ENCODE peak calls at places on chromosome 11, in six cellular contexts. B, D, F, Z, O and S are unnamed samples.

GRCh38 chr11:109772846-109773400 is 320.3 kb upstream of the ZC3H12C start:
- DNase-seq in O (no peak), B (no peak), Z (no peak), F (no peak), D (peak), S (no peak)

GRCh38 chr11:124114942-124115781 is at the start of gene VWA5A:
- DNase-seq in O (peak), F (peak), D (peak), Z (peak), B (peak), S (peak)

GRCh38 chr11:17744151-17744940 is 9.8 kb downstream of the KCNC1 start:
- DNase-seq in Z (no peak), D (no peak), F (no peak), B (no peak), O (no peak), S (no peak)

GRCh38 chr11:134074346-134074745 is 5.5 kb downstream of the JAM3 start:
- DNase-seq in B (no peak), F (no peak), D (no peak), O (no peak), Z (no peak), S (no peak)

GRCh38 chr11:95545116-95545875 is 244.3 kb downstream of the FAM76B start:
- DNase-seq in Z (no peak), O (no peak), B (peak), D (no peak), F (no peak), S (no peak)

GRCh38 chr11:32200448-32200847 is 109.6 kb downstream of the RCN1 start:
- DNase-seq in D (no peak), Z (no peak), F (no peak), B (no peak), O (no peak), S (no peak)

GRCh38 chr11:117823941-117824420 is 563 bp downstream of the FXYD2 start:
- DNase-seq in D (no peak), B (no peak), F (no peak), Z (no peak), O (no peak), S (no peak)

GRCh38 chr11:93528757-93529639 is 14.2 kb downstream of the SMCO4 start:
- DNase-seq in Z (no peak), O (no peak), B (no peak), F (no peak), D (no peak), S (no peak)

GRCh38 chr11:69939551-69940245 is 120.5 kb upstream of the FGF3 start:
- DNase-seq in D (peak), Z (no peak), O (no peak), F (no peak), B (no peak), S (no peak)

GRCh38 chr11:73236205-73236765 is 18.2 kb downstream of the P2RY2 start:
- DNase-seq in D (no peak), B (no peak), Z (no peak), F (no peak), O (no peak), S (no peak)

GRCh38 chr11:47768090-47768620 is 1.0 kb upstream of the FNBP4 start:
- DNase-seq in F (no peak), O (no peak), Z (no peak), D (peak), B (peak), S (no peak)

GRCh38 chr11:93089474-93090102 is 108.2 kb downstream of the SLC36A4 start:
- DNase-seq in Z (no peak), D (no peak), B (no peak), O (peak), F (no peak), S (no peak)

GRCh38 chr11:70707821-70708220 is 309.5 kb downstream of the CTTN start:
- DNase-seq in B (no peak), O (no peak), D (no peak), F (no peak), Z (no peak), S (no peak)

GRCh38 chr11:8577791-8578581 is 16.0 kb downstream of the STK33 start:
- DNase-seq in Z (no peak), F (no peak), B (no peak), O (no peak), D (no peak), S (no peak)

GRCh38 chr11:33699515-33700424 is 856 bp downstream of the C11orf91 start:
- DNase-seq in B (peak), O (peak), F (no peak), D (no peak), Z (no peak), S (peak)

GRCh38 chr11:14015711-14016110 is 53.2 kb downstream of the SPON1 start:
- DNase-seq in B (no peak), F (no peak), D (no peak), Z (no peak), O (peak), S (no peak)

GRCh38 chr11:110434952-110435779 is 5.4 kb downstream of the FDX1 start:
- DNase-seq in O (peak), D (no peak), F (no peak), Z (no peak), B (no peak), S (no peak)

GRCh38 chr11:6210274-6210955 is 5.1 kb downstream of the C11orf42 start:
- DNase-seq in O (no peak), D (no peak), Z (no peak), F (no peak), B (no peak), S (no peak)

GRCh38 chr11:61567286-61568061 is 13.4 kb downstream of the SYT7 start:
- DNase-seq in D (peak), Z (peak), F (peak), O (peak), B (peak), S (peak)

GRCh38 chr11:45959851-45960250 is 37.4 kb downstream of the LARGE2 start:
- DNase-seq in F (no peak), O (no peak), D (no peak), Z (no peak), B (no peak), S (no peak)

GRCh38 chr11:46896719-46897406 is 21.5 kb downstream of the LRP4 start:
- DNase-seq in Z (no peak), D (peak), O (peak), B (no peak), F (peak), S (no peak)

GRCh38 chr11:80929406-80929805 is 1488.6 kb upstream of the TENM4 start:
- DNase-seq in D (no peak), B (no peak), F (no peak), Z (no peak), O (no peak), S (no peak)

GRCh38 chr11:96207459-96208449 is 135.2 kb downstream of the MAML2 start:
- DNase-seq in B (no peak), Z (no peak), F (no peak), O (peak), D (peak), S (no peak)

GRCh38 chr11:128908391-128909246 is 17.5 kb downstream of the KCNJ5 start:
- DNase-seq in B (no peak), F (no peak), O (no peak), D (peak), Z (no peak), S (no peak)

GRCh38 chr11:94171693-94172440 is 43.2 kb downstream of the PANX1 start:
- DNase-seq in D (peak), O (peak), Z (peak), F (no peak), B (peak), S (no peak)

GRCh38 chr11:45982656-45983470 is 60.4 kb downstream of the LARGE2 start:
- DNase-seq in D (peak), Z (peak), B (peak), O (no peak), F (no peak), S (no peak)

GRCh38 chr11:575324-575995 is 810 bp upstream of the PHRF1 start:
- DNase-seq in D (no peak), B (no peak), Z (no peak), F (no peak), O (peak), S (peak)

GRCh38 chr11:7635137-7635536 is 38.2 kb downstream of the CYB5R2 start:
- DNase-seq in O (no peak), B (no peak), Z (no peak), D (no peak), F (no peak), S (no peak)

GRCh38 chr11:35919244-35919643 is 24.6 kb upstream of the LDLRAD3 start:
- DNase-seq in F (no peak), O (no peak), D (no peak), B (no peak), Z (no peak), S (no peak)

GRCh38 chr11:40166892-40167291 is 1292.6 kb downstream of the LRRC4C start:
- DNase-seq in B (no peak), D (no peak), O (no peak), Z (no peak), F (no peak), S (no peak)

GRCh38 chr11:62880231-62880802 is 379 bp upstream of the SLC3A2 start:
- DNase-seq in O (no peak), F (no peak), D (no peak), B (no peak), Z (no peak), S (no peak)

GRCh38 chr11:38156495-38157146 is 1558.6 kb upstream of the RAG2 start:
- DNase-seq in F (no peak), Z (no peak), O (no peak), D (no peak), B (no peak), S (no peak)

GRCh38 chr11:47051217-47051616 is 114.7 kb downstream of the CSTPP1 start:
- DNase-seq in D (no peak), O (no peak), Z (no peak), F (no peak), B (no peak), S (no peak)

GRCh38 chr11:73192272-73192671 is 25.8 kb upstream of the P2RY2 start:
- DNase-seq in D (no peak), F (no peak), B (no peak), O (no peak), Z (no peak), S (no peak)

GRCh38 chr11:131240421-131240820 is 130.0 kb upstream of the NTM start:
- DNase-seq in B (no peak), F (no peak), Z (no peak), O (no peak), D (no peak), S (no peak)

GRCh38 chr11:117095301-117096139 is 2.7 kb downstream of the SIK3 start:
- DNase-seq in O (peak), B (no peak), D (no peak), F (no peak), Z (no peak), S (no peak)

GRCh38 chr11:44096360-44097188 is 1.1 kb downstream of the EXT2 start:
- DNase-seq in B (no peak), D (no peak), Z (no peak), F (no peak), O (no peak), S (peak)

DNA sequence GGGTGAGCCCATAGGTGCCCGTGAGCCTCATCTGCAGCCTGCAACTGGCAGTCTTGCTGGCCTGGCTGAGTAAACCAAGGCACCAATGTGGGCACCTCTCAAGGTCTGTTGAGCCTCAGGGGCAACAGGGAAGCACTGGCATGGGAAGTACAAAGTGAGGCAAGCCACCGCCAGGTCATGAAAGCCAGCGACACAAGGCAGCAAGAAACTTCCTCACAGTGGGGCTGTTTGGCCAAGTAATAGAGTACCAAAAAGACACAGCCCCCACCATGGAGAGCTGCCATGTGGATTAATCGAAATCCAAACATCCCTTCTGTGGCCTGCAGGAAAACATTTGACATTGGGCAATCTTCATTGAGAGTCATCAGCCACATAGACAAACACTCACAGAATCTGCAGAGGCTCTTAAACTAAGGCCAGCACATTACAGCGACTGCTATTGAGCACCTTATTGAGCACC is 43.6 kb upstream of the FIBIN start:
- DNase-seq in O (no peak), B (no peak), D (no peak), Z (no peak), F (no peak), S (no peak)
- TF ChIP-seq POLR2AphosphoS5 in O (no peak), B (no peak), D (no peak), Z (no peak), F (no peak), S (no peak)

GRCh38 chr11:11313426-11313825 is 39.6 kb downstream of the CSNK2A3 start:
- DNase-seq in Z (no peak), B (no peak), D (no peak), O (peak), F (no peak), S (no peak)

GRCh38 chr11:11309906-11310305 is 43.1 kb downstream of the CSNK2A3 start:
- DNase-seq in F (no peak), D (no peak), B (no peak), O (no peak), Z (no peak), S (no peak)

GRCh38 chr11:11308249-11308648 is 44.8 kb downstream of the CSNK2A3 start:
- DNase-seq in O (no peak), B (no peak), D (no peak), Z (no peak), F (no peak), S (no peak)

GRCh38 chr11:11312738-11313137 is 40.3 kb downstream of the CSNK2A3 start:
- DNase-seq in D (no peak), O (no peak), F (no peak), B (no peak), Z (no peak), S (no peak)

DNA sequence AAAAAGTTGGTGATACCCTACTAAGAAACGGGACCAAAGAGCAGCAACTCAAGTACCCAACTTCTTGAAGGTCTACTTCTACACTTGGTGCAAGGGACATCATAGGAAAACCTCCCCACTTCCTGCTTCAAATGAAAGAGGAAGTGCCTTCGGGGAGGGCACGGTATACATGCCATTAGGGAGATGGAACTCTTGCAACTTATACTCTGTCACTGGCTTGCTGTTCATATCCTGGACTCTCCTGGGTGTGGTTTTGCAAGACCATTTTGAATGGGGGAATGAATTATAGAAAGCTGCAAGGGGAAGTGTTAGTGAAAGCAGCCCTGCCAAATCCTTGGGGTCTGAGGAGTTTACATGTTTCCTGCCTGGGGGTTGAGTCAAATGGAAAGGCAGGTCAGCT is 41.9 kb downstream of the CSNK2A3 start:
- DNase-seq in F (no peak), Z (no peak), O (no peak), B (no peak), D (no peak), S (no peak)
- TF ChIP-seq TAF1 in F (no peak), Z (no peak), O (no peak), B (no peak), D (no peak), S (no peak)

GRCh38 chr11:64712430-64713030 is 10.5 kb downstream of the NRXN2 start:
- DNase-seq in D (peak), Z (no peak), O (no peak), B (peak), F (no peak), S (no peak)

GRCh38 chr11:64711944-64712306 is 11.1 kb downstream of the NRXN2 start:
- DNase-seq in F (no peak), B (peak), Z (no peak), O (no peak), D (no peak), S (no peak)

GRCh38 chr11:64711138-64711943 is 11.7 kb downstream of the NRXN2 start:
- DNase-seq in Z (peak), O (no peak), B (peak), F (no peak), D (peak), S (no peak)

GRCh38 chr11:64713031-64713780 is 9.8 kb downstream of the NRXN2 start:
- DNase-seq in D (no peak), F (no peak), O (no peak), Z (no peak), B (peak), S (no peak)

DNA sequence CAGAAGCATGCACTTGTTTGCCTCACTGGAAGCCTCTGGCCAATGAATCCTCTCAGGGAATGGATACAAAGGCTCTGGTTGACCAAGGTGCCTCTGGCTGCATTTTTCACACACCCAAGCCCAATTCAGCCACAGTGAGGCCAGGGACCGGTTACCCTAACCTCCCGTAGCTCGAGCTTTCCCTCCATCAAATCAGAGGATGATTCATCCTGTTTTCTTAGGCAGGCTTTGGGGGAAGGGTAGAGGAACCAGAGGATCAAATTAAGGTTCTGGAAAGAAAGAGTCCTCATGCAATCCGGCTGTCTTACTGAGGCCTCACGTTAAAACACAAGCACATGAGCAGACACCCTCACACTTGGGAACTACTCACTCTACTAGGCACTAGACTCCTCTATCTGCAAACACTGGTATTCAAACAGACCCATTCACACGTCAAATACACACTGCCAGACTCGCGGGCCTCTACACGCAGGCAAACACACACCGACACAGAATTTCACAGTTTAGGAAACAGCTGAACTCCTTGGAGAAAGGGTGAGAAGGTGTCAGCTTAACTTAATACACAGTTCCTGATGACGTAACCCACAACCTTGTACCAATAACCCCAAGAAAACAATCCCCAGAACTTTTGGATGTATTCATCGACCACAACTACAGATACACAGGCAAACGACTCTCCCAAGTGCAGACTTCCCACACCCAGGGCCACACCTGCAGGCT is 12.4 kb downstream of the NRXN2 start:
- DNase-seq in B (no peak), Z (no peak), O (no peak), D (no peak), F (no peak), S (no peak)
- TF ChIP-seq POLR2AphosphoS5 in B (no peak), Z (no peak), O (no peak), D (no peak), F (no peak), S (no peak)

DNA sequence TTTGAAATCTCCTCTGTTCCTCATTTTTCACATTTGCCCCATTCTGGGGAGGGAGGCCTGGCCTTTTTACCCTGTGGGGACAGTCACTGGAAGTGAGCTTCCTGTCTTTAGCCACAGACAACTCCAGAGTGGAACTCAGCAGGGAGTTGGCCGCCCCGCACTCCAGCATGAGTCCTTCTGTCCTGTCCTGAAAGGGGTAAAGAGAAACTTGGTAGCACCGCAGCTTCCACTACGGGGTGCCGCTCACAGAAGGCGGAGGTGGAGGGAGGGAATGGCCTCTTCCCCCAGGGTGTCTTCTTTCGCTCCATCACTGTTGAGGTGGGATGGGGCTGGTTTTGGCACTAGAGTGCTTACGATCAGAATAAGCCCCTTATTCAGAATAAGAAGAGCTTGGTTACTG is 132.2 kb downstream of the ST3GAL4 start:
- DNase-seq in Z (no peak), B (no peak), F (no peak), D (no peak), O (no peak), S (no peak)
- TF ChIP-seq TAF1 in Z (no peak), B (no peak), F (no peak), D (no peak), O (no peak), S (no peak)

GRCh38 chr11:65596520-65596919 is 920 bp upstream of the KCNK7 start:
- DNase-seq in O (no peak), F (no peak), Z (no peak), D (no peak), B (no peak), S (no peak)

GRCh38 chr11:65595921-65596281 is 301 bp upstream of the KCNK7 start:
- DNase-seq in B (no peak), D (no peak), O (no peak), F (no peak), Z (no peak), S (no peak)

GRCh38 chr11:65593518-65594414 is 1.8 kb downstream of the KCNK7 start:
- DNase-seq in B (peak), D (peak), O (no peak), Z (no peak), F (no peak), S (peak)

GRCh38 chr11:65592840-65593517 is 2.6 kb downstream of the KCNK7 start:
- DNase-seq in D (peak), Z (no peak), F (no peak), O (no peak), B (no peak), S (no peak)

DNA sequence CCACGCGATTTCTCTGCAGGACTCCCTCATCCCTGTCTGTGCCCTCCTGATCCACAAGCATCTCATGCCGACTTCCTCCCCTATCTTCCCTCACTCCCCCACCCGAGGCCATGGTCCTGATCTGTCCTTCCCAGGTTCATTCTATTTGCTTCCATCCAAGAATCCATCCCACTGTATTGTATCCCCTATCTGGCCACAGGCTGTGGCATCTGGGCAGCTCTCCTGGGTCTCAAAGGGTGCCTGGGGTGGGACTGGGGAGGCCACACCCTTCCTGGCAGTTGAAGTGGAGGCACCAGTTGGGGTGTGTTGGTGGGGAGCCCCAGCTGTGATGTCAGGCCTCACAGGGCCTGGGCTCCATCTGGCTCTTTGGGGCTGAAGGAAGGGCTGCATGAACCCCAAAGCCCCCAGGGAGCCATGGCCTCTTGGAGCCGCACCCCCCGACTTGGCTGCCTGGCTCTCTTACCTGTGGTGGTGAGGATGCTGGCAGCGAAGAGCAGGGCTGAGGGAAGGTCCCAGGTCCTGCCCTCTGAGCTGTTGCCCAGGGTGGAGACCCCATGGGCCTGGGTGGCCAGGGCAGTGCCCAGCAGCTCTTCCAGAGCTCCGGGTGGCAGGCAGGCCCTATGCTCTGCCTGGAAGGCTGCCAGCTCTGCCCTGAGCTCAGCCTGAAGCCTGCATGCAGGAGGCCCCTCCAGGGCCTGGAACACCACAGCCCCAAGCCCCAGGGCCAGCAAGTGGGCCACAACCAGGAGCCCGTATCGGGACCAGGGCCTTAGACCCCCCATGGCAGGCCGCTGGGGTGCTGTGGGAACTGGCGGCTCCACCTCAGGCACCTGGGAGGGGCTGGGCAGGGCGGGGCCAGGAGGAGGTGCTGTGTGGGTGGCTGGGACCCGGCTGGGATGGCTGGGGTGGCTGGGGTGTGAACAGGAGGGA is at the start of gene KCNK7:
- DNase-seq in F (no peak), O (no peak), B (peak), D (peak), Z (no peak), S (no peak)
- TF ChIP-seq POLR2AphosphoS5 in F (no peak), O (no peak), B (no peak), D (no peak), Z (no peak), S (no peak)